ENCODE peak calls at places on chromosomes 6 and 20, in six cellular contexts. One of them, this sample, is unnamed.

GRCh38 chr6:146444195-146444594 is 99.4 kb upstream of the RAB32 start:
- DNase-seq in uterus: no peak
- DNase-seq in natural killer cell: no peak
- DNase-seq in GM23338: no peak
- DNase-seq in AG09319: no peak
- DNase-seq in cardiac muscle cell: no peak
- DNase-seq in this sample: no peak

GRCh38 chr6:144248003-144248402 is 37.1 kb upstream of the UTRN start:
- DNase-seq in cardiac muscle cell: no peak
- DNase-seq in GM23338: no peak
- DNase-seq in natural killer cell: no peak
- DNase-seq in uterus: no peak
- DNase-seq in AG09319: no peak
- DNase-seq in this sample: no peak

GRCh38 chr20:51306081-51306480 is 236.4 kb downstream of the NFATC2 start:
- DNase-seq in cardiac muscle cell: no peak
- DNase-seq in GM23338: peak; percentile 43
- DNase-seq in uterus: no peak
- DNase-seq in AG09319: no peak
- DNase-seq in natural killer cell: no peak
- DNase-seq in this sample: no peak

GRCh38 chr20:50560867-50561266 is 50.7 kb downstream of the PTPN1 start:
- DNase-seq in uterus: no peak
- DNase-seq in AG09319: no peak
- DNase-seq in cardiac muscle cell: no peak
- DNase-seq in GM23338: no peak
- DNase-seq in natural killer cell: no peak
- DNase-seq in this sample: no peak

GRCh38 chr6:37308084-37308817 is 45.5 kb upstream of the RNF8 start:
- DNase-seq in natural killer cell: no peak
- DNase-seq in cardiac muscle cell: peak; percentile 22
- DNase-seq in AG09319: no peak
- DNase-seq in GM23338: no peak
- DNase-seq in uterus: no peak
- DNase-seq in this sample: no peak

GRCh38 chr6:4319992-4320683 is 184.8 kb upstream of the ECI2 start:
- DNase-seq in natural killer cell: no peak
- DNase-seq in AG09319: no peak
- DNase-seq in uterus: no peak
- DNase-seq in GM23338: no peak
- DNase-seq in cardiac muscle cell: peak; percentile 74
- DNase-seq in this sample: no peak

GRCh38 chr6:44271914-44272313 is 1.7 kb downstream of the TMEM151B start:
- DNase-seq in uterus: no peak
- DNase-seq in AG09319: no peak
- DNase-seq in natural killer cell: no peak
- DNase-seq in cardiac muscle cell: no peak
- DNase-seq in GM23338: no peak
- DNase-seq in this sample: no peak

GRCh38 chr6:149031545-149032317 is 284.9 kb downstream of the UST start:
- DNase-seq in GM23338: no peak
- DNase-seq in AG09319: peak; percentile 60
- DNase-seq in natural killer cell: no peak
- DNase-seq in uterus: peak; percentile 67
- DNase-seq in cardiac muscle cell: peak; percentile 92
- DNase-seq in this sample: no peak

GRCh38 chr20:6169251-6169650 is 46.4 kb upstream of the FERMT1 start:
- DNase-seq in natural killer cell: no peak
- DNase-seq in uterus: no peak
- DNase-seq in cardiac muscle cell: peak; percentile 41
- DNase-seq in AG09319: no peak
- DNase-seq in GM23338: no peak
- DNase-seq in this sample: no peak

GRCh38 chr6:150377211-150377781 is 8.5 kb downstream of the IYD start:
- DNase-seq in GM23338: peak; percentile 6
- DNase-seq in AG09319: no peak
- DNase-seq in uterus: no peak
- DNase-seq in cardiac muscle cell: no peak
- DNase-seq in natural killer cell: no peak
- DNase-seq in this sample: no peak

GRCh38 chr20:58309607-58310290 is at the start of gene RAB22A:
- DNase-seq in natural killer cell: peak; percentile 85
- DNase-seq in cardiac muscle cell: peak; percentile 90
- DNase-seq in AG09319: peak; percentile 63
- DNase-seq in GM23338: peak; percentile 88
- DNase-seq in uterus: peak; percentile 78
- DNase-seq in this sample: peak; percentile 83

GRCh38 chr6:165573671-165574070 is 89.4 kb downstream of the PDE10A start:
- DNase-seq in natural killer cell: no peak
- DNase-seq in AG09319: no peak
- DNase-seq in GM23338: no peak
- DNase-seq in cardiac muscle cell: peak; percentile 97
- DNase-seq in uterus: peak; percentile 24
- DNase-seq in this sample: no peak

GRCh38 chr20:60652615-60653014 is 599.4 kb upstream of the CDH4 start:
- DNase-seq in natural killer cell: no peak
- DNase-seq in GM23338: no peak
- DNase-seq in cardiac muscle cell: no peak
- DNase-seq in AG09319: no peak
- DNase-seq in uterus: no peak
- DNase-seq in this sample: no peak

GRCh38 chr20:49916146-49917002 is 1.0 kb upstream of the SPATA2 start:
- DNase-seq in natural killer cell: no peak
- DNase-seq in AG09319: no peak
- DNase-seq in GM23338: no peak
- DNase-seq in uterus: no peak
- DNase-seq in cardiac muscle cell: no peak
- DNase-seq in this sample: no peak

DNA sequence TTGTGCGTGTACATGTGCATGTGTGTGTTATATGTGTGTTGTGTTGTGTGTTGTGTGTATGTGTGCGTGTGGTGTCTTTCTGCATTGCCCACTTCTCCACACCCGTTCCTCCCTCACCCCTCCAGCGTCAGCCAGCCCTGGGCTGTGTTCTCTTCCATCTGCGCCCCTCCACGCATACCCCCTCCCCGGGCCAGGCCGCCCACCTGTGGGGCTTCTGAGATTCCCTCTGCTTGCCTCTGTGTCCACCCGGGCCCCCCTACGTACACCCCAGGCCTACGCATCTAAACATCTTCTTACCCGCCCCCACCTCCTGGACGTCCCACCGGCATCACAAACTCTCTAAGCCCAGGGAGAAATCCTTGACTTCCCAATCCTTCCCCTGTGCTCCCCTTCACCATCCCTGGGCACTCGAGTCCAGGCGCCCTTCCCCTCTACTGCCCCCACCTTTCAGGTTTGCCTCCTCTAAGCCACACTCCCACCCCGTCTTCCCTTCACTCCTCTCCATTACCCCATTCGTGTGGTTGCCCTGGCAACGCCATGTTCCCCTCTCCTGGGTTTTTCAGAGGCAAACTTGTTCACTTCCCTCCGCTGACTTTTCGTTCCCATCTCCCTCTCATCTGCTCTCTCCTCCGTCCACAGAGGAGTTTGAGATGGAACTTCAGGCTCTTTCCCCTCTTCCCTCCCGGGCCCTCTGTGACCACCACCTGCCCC is 81.7 kb upstream of the NNAT start:
- DNase-seq in natural killer cell: no peak
- DNase-seq in GM23338: peak; percentile 44
- DNase-seq in uterus: no peak
- DNase-seq in cardiac muscle cell: no peak
- DNase-seq in AG09319: no peak
- DNase-seq in this sample: no peak
- TF ChIP-seq CTCF in natural killer cell: no peak
- TF ChIP-seq CTCF in GM23338: no peak
- TF ChIP-seq CTCF in uterus: no peak
- TF ChIP-seq CTCF in cardiac muscle cell: no peak
- TF ChIP-seq CTCF in AG09319: no peak
- TF ChIP-seq CTCF in this sample: no peak

GRCh38 chr6:70312165-70312564 is 9.3 kb upstream of the COL9A1 start:
- DNase-seq in GM23338: peak; percentile 35
- DNase-seq in uterus: no peak
- DNase-seq in cardiac muscle cell: peak; percentile 73
- DNase-seq in natural killer cell: no peak
- DNase-seq in AG09319: peak; percentile 14
- DNase-seq in this sample: no peak
- TF ChIP-seq CTCF in GM23338: no peak
- TF ChIP-seq CTCF in uterus: no peak
- TF ChIP-seq CTCF in cardiac muscle cell: no peak
- TF ChIP-seq CTCF in natural killer cell: no peak
- TF ChIP-seq CTCF in AG09319: no peak
- TF ChIP-seq CTCF in this sample: no peak

GRCh38 chr6:35688605-35689322 is at the start of gene FKBP5:
- DNase-seq in cardiac muscle cell: peak; percentile 96
- DNase-seq in GM23338: peak; percentile 96
- DNase-seq in uterus: peak; percentile 95
- DNase-seq in AG09319: peak; percentile 68
- DNase-seq in natural killer cell: peak; percentile 89
- DNase-seq in this sample: peak; percentile 92
- TF ChIP-seq CTCF in cardiac muscle cell: no peak
- TF ChIP-seq CTCF in GM23338: no peak
- TF ChIP-seq CTCF in uterus: no peak
- TF ChIP-seq CTCF in AG09319: no peak
- TF ChIP-seq CTCF in natural killer cell: no peak
- TF ChIP-seq CTCF in this sample: no peak

GRCh38 chr20:46688151-46689081 is 828 bp downstream of the TP53RK start:
- DNase-seq in GM23338: no peak
- DNase-seq in uterus: no peak
- DNase-seq in cardiac muscle cell: peak; percentile 56
- DNase-seq in AG09319: no peak
- DNase-seq in natural killer cell: no peak
- DNase-seq in this sample: no peak

GRCh38 chr20:46689754-46690085 is 476 bp upstream of the TP53RK start:
- DNase-seq in AG09319: no peak
- DNase-seq in cardiac muscle cell: no peak
- DNase-seq in GM23338: no peak
- DNase-seq in natural killer cell: no peak
- DNase-seq in uterus: no peak
- DNase-seq in this sample: no peak

GRCh38 chr20:46683939-46684750 is 5.1 kb downstream of the TP53RK start:
- DNase-seq in natural killer cell: no peak
- DNase-seq in AG09319: peak; percentile 30
- DNase-seq in cardiac muscle cell: peak; percentile 84
- DNase-seq in GM23338: peak; percentile 92
- DNase-seq in uterus: peak; percentile 56
- DNase-seq in this sample: no peak

GRCh38 chr20:46690219-46691111 is 1.2 kb upstream of the TP53RK start:
- DNase-seq in natural killer cell: no peak
- DNase-seq in uterus: no peak
- DNase-seq in AG09319: no peak
- DNase-seq in GM23338: no peak
- DNase-seq in cardiac muscle cell: no peak
- DNase-seq in this sample: no peak

DNA sequence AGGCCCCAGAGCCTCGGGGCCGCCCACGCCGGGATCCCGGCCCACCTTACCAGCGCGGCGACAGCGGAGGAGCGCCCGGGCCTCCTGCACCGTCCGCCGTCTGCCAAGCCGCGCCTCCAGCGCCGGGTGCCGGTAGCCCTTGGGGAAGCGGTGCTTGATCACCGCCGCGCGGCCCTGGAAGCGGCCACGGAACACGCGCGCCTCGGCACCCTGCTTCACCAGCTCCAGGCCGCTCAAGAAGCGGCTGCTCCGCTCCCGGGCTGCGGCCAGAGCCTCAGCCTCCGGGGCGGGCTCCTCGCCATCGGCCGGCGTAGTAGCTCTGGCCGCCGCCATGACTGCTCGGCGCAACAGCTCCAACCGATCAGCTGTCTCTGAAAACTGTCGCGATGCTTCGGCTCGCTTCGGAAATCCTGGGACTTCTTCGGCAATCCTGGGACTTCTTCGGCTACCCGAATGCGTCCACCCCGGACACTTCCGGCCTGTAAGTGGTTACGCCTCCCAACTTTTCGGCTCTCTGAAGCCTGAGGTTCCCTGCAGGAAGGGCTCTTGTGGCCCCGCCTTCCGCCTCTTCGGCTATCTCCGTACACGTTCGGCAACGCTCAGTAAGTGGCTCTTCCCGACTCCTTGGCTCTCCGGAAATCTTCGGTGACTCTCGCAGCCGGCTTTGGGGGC is at the start of gene TP53RK:
- DNase-seq in cardiac muscle cell: peak; percentile 100
- DNase-seq in uterus: peak; percentile 100
- DNase-seq in natural killer cell: peak; percentile 92
- DNase-seq in AG09319: peak; percentile 100
- DNase-seq in GM23338: peak; percentile 100
- DNase-seq in this sample: peak; percentile 95
- TF ChIP-seq CTCF in cardiac muscle cell: no peak
- TF ChIP-seq CTCF in uterus: peak; percentile 17
- TF ChIP-seq CTCF in natural killer cell: peak; percentile 23
- TF ChIP-seq CTCF in AG09319: no peak
- TF ChIP-seq CTCF in GM23338: no peak
- TF ChIP-seq CTCF in this sample: peak; percentile 29

GRCh38 chr6:55713411-55713810 is 134.4 kb upstream of the HMGCLL1 start:
- DNase-seq in cardiac muscle cell: peak; percentile 13
- DNase-seq in GM23338: no peak
- DNase-seq in AG09319: peak; percentile 25
- DNase-seq in natural killer cell: no peak
- DNase-seq in uterus: no peak
- DNase-seq in this sample: no peak
- TF ChIP-seq CTCF in cardiac muscle cell: no peak
- TF ChIP-seq CTCF in GM23338: no peak
- TF ChIP-seq CTCF in AG09319: no peak
- TF ChIP-seq CTCF in natural killer cell: no peak
- TF ChIP-seq CTCF in uterus: no peak
- TF ChIP-seq CTCF in this sample: no peak

GRCh38 chr6:1952726-1953360 is 292.6 kb downstream of the GMDS start:
- DNase-seq in uterus: no peak
- DNase-seq in AG09319: peak; percentile 29
- DNase-seq in natural killer cell: no peak
- DNase-seq in cardiac muscle cell: peak; percentile 88
- DNase-seq in GM23338: no peak
- DNase-seq in this sample: no peak
- TF ChIP-seq CTCF in uterus: no peak
- TF ChIP-seq CTCF in AG09319: no peak
- TF ChIP-seq CTCF in natural killer cell: no peak
- TF ChIP-seq CTCF in cardiac muscle cell: no peak
- TF ChIP-seq CTCF in GM23338: no peak
- TF ChIP-seq CTCF in this sample: no peak